ENCODE peak calls at places on chromosome 22, in six cellular contexts. F is HEK293T, O is IMR-90, T is K562, D is HepG2, Y is GM12878. I is an unnamed sample.

GRCh38 chr22:19892249-19892879 is 37.7 kb upstream of the GNB1L start:
- DNase-seq in F (no peak), O (peak), T (peak), D (peak), Y (no peak), I (no peak)

GRCh38 chr22:36386351-36386899 is 1.3 kb downstream of the MYH9 start:
- DNase-seq in F (no peak), O (no peak), T (no peak), D (no peak), Y (peak), I (peak)

GRCh38 chr22:35608088-35608487 is 9.0 kb downstream of the MB start:
- DNase-seq in F (no peak), O (no peak), T (no peak), D (no peak), Y (no peak), I (no peak)

GRCh38 chr22:46069518-46070214 is 80.7 kb upstream of the PPARA start:
- DNase-seq in F (peak), O (peak), T (no peak), D (no peak), Y (no peak), I (no peak)

GRCh38 chr22:38294193-38294592 is 21.4 kb upstream of the TMEM184B start:
- DNase-seq in F (no peak), O (no peak), T (no peak), D (no peak), Y (no peak), I (no peak)

GRCh38 chr22:29108137-29108536 is 35.3 kb downstream of the KREMEN1 start:
- DNase-seq in F (no peak), O (peak), T (no peak), D (no peak), Y (no peak), I (peak)

GRCh38 chr22:27801616-27802388 is at the start of gene MN1:
- DNase-seq in F (peak), O (peak), T (no peak), D (no peak), Y (no peak), I (peak)

GRCh38 chr22:18044548-18045271 is 20.3 kb upstream of the MICAL3 start:
- DNase-seq in F (no peak), O (peak), T (no peak), D (peak), Y (no peak), I (no peak)

DNA sequence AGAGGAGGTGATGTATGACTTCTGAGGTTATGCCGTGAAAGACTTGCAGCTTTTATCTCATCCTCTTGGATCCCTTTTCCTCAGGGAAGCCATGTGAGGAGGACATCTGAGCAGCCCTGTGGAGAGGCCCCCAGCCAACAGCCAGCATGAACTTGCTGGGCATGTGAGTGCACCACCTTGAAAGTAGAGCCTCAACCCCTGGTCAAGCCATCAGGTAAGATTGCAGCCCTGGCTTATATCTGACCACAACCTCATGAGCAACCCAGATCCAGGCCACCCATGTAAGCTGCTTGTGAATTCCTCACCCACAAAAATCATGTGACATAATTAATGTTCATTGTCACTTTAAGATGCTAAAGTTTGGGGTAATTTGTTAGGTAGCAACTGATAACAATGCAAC is 121.0 kb downstream of the MIAT start:
- DNase-seq in F (no peak), O (no peak), T (no peak), D (no peak), Y (no peak), I (no peak)
- TF ChIP-seq BHLHE40 in F (no peak), O (no peak), T (no peak), D (no peak), Y (no peak), I (no peak)

GRCh38 chr22:40509401-40510134 is 127.0 kb downstream of the MRTFA start:
- DNase-seq in F (no peak), O (peak), T (no peak), D (no peak), Y (no peak), I (peak)
- TF ChIP-seq BHLHE40 in F (no peak), O (no peak), T (no peak), D (no peak), Y (no peak), I (no peak)

GRCh38 chr22:44530569-44530968 is 32.5 kb upstream of the RTL6 start:
- DNase-seq in F (no peak), O (no peak), T (no peak), D (no peak), Y (no peak), I (no peak)
- TF ChIP-seq BHLHE40 in F (no peak), O (no peak), T (no peak), D (no peak), Y (no peak), I (no peak)

DNA sequence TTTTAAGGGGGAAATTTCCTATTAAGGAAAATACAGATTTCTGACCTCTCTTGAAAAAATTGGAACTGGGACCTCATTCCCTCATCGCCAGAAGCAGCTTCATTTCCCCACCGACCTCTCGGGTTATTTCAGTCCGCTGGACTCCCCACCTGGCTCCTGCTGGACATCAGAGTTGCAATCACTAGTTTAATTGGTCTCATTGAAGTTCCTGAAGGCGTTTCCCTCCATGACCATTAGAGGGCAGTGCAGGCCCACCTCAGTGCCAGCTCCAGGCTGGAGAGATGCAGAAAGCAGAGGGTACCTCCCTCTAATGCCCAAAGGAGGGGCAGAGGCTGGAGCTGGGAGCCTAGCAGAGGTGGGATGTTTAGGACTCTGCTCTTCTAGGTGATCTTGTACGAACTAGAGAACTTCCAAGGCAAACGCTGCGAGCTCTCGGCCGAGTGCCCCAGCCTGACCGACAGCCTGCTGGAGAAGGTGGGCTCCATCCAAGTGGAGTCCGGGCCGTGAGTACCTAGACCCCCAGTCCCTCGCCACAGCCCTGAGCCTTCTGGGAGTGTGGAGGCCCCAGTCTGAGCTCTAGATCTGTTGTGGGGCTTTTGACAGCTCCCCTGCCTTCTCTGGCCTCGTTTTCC is 2.7 kb downstream of the CRYBB3 start:
- DNase-seq in F (peak), O (peak), T (peak), D (peak), Y (peak), I (peak)
- TF ChIP-seq BHLHE40 in F (no peak), O (no peak), T (no peak), D (peak), Y (no peak), I (no peak)

GRCh38 chr22:48856308-48856615 is 971.4 kb downstream of the BRD1 start:
- DNase-seq in F (no peak), O (no peak), T (no peak), D (no peak), Y (no peak), I (no peak)

GRCh38 chr22:48855593-48856307 is 971.9 kb downstream of the BRD1 start:
- DNase-seq in F (no peak), O (no peak), T (no peak), D (no peak), Y (no peak), I (no peak)

GRCh38 chr22:48857202-48857805 is 970.4 kb downstream of the BRD1 start:
- DNase-seq in F (no peak), O (no peak), T (no peak), D (no peak), Y (no peak), I (no peak)

GRCh38 chr22:48853627-48854240 is 973.9 kb downstream of the BRD1 start:
- DNase-seq in F (no peak), O (no peak), T (no peak), D (no peak), Y (no peak), I (no peak)

GRCh38 chr22:48855013-48855412 is 972.7 kb downstream of the BRD1 start:
- DNase-seq in F (no peak), O (no peak), T (no peak), D (no peak), Y (no peak), I (no peak)
- TF ChIP-seq BHLHE40 in F (no peak), O (no peak), T (no peak), D (no peak), Y (no peak), I (no peak)

DNA sequence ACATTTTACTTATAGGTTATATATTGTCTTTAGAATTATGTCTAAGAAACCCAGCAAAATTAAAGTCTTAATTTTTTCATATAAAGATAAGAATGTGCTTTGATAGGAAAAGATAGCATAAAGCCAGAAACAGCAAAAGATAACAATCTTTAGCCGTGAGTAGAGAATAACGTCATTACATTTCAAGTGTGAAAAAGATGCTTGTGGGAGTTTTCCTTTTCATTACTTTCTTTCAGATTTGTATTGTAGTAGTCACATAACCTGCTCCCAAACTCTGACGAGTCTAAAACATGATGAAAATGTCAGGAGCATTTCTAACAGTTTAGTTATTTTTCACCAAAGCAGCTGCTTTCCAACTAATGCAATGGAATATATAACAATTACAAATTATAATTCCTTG is 31.3 kb downstream of the ARFGAP3 start:
- DNase-seq in F (no peak), O (no peak), T (no peak), D (no peak), Y (no peak), I (no peak)
- TF ChIP-seq BHLHE40 in F (no peak), O (no peak), T (no peak), D (no peak), Y (no peak), I (no peak)

DNA sequence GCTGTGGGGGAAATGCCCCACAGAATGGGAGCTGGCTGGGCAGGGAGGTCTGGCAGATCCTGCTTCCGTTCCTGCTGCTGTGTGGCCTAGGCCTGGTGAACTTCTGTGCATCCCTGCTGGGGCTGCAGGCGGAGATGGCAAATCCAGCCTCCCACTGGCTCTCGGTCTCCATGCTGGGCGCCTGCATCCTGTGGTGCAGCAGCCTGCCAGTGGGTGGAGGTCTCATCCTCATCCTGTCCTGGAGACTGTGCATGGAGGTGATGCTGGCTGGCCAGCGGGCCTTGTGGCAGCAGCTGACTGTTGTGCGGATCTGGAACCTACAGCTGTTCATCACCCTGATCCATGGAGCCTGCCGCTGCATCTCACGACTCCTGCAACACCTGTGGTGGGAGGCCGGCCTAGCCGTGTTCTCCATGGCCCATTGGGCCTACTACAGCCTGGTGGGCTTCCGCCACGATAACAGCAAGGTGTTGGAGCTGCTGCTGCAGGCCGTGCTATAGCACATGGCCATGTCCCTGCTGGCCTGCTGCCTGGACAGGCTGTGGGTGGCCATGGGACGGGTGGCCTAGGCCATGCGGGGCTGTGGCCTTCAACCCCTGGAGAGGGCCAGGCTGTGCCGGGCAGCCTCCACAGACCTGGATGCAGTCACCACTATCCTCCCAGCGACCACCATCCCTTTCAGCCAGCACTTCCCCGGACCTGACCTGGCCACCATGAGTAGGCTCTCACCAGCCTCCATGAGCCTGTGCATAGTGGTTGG is 8.8 kb upstream of the RPL3 start:
- DNase-seq in F (peak), O (no peak), T (no peak), D (no peak), Y (no peak), I (no peak)
- TF ChIP-seq BHLHE40 in F (no peak), O (no peak), T (no peak), D (no peak), Y (no peak), I (no peak)

DNA sequence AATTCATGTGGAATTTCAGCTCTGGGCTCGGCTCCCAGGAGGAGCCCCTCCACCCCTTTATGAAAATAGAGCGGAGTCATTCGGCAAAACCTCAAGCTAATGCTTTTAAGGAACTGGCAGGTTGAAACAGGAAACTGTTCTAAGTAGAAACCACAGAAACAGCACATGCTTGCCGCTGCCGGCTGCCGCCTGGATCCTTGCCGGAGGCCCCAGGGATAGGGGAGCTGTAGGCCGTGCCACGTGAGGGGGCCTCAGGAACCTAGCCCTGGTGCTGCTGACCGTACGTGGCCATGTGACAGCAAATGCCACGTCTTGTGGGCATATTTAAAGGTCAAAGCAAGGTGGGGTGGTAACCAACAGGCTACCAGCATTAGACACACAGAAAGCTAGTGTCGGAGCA is 77.9 kb upstream of the TIMP3 start:
- DNase-seq in F (no peak), O (peak), T (no peak), D (no peak), Y (peak), I (no peak)
- TF ChIP-seq BHLHE40 in F (no peak), O (peak), T (peak), D (no peak), Y (peak), I (no peak)

GRCh38 chr22:31173386-31174145 is 13.6 kb downstream of the RNF185 start:
- DNase-seq in F (no peak), O (peak), T (no peak), D (no peak), Y (no peak), I (peak)
- TF ChIP-seq BHLHE40 in F (no peak), O (peak), T (no peak), D (no peak), Y (no peak), I (no peak)

GRCh38 chr22:33659423-33659822 is 260.9 kb downstream of the LARGE1 start:
- DNase-seq in F (no peak), O (no peak), T (no peak), D (no peak), Y (no peak), I (no peak)
- TF ChIP-seq BHLHE40 in F (no peak), O (no peak), T (no peak), D (no peak), Y (no peak), I (no peak)